ENCODE peak calls at places on chromosomes 3 and 15, in seven cellular contexts. One of them, this sample, is unnamed.

GRCh38 chr3:66598168-66598567 is 97.3 kb upstream of the LRIG1 start:
- DNase-seq in CD8-positive, alpha-beta T cell: no peak
- DNase-seq in HepG2: no peak
- DNase-seq in lower lobe of right lung: no peak
- DNase-seq in PC-9: no peak
- DNase-seq in breast epithelium: no peak
- DNase-seq in ovary: no peak
- DNase-seq in this sample: peak; percentile 44

GRCh38 chr15:78625621-78626280 is 5.0 kb upstream of the CHRNA3 start:
- DNase-seq in CD8-positive, alpha-beta T cell: no peak
- DNase-seq in HepG2: no peak
- DNase-seq in lower lobe of right lung: no peak
- DNase-seq in PC-9: no peak
- DNase-seq in breast epithelium: peak; percentile 14
- DNase-seq in ovary: no peak
- DNase-seq in this sample: no peak

GRCh38 chr15:79661411-79661810 is 229.3 kb downstream of the MINAR1 start:
- DNase-seq in CD8-positive, alpha-beta T cell: no peak
- DNase-seq in HepG2: no peak
- DNase-seq in lower lobe of right lung: no peak
- DNase-seq in PC-9: no peak
- DNase-seq in breast epithelium: no peak
- DNase-seq in ovary: no peak
- DNase-seq in this sample: no peak

GRCh38 chr3:33826688-33827087 is 28.3 kb downstream of the PDCD6IP start:
- DNase-seq in CD8-positive, alpha-beta T cell: no peak
- DNase-seq in HepG2: no peak
- DNase-seq in lower lobe of right lung: no peak
- DNase-seq in PC-9: no peak
- DNase-seq in breast epithelium: no peak
- DNase-seq in ovary: no peak
- DNase-seq in this sample: peak; percentile 25

GRCh38 chr3:53230041-53230621 is 25.7 kb downstream of the TKT start:
- DNase-seq in CD8-positive, alpha-beta T cell: no peak
- DNase-seq in HepG2: no peak
- DNase-seq in lower lobe of right lung: peak; percentile 40
- DNase-seq in PC-9: no peak
- DNase-seq in breast epithelium: no peak
- DNase-seq in ovary: no peak
- DNase-seq in this sample: no peak

GRCh38 chr3:57179580-57180410 is 14.6 kb upstream of the IL17RD start:
- DNase-seq in CD8-positive, alpha-beta T cell: no peak
- DNase-seq in HepG2: peak; percentile 14
- DNase-seq in lower lobe of right lung: no peak
- DNase-seq in PC-9: no peak
- DNase-seq in breast epithelium: no peak
- DNase-seq in ovary: no peak
- DNase-seq in this sample: no peak

GRCh38 chr3:119161240-119161639 is 12.2 kb upstream of the UPK1B start:
- DNase-seq in CD8-positive, alpha-beta T cell: no peak
- DNase-seq in HepG2: no peak
- DNase-seq in lower lobe of right lung: no peak
- DNase-seq in PC-9: peak; percentile 77
- DNase-seq in breast epithelium: no peak
- DNase-seq in ovary: no peak
- DNase-seq in this sample: no peak

GRCh38 chr3:50292159-50292923 is at the start of gene IFRD2:
- DNase-seq in CD8-positive, alpha-beta T cell: peak; percentile 96
- DNase-seq in HepG2: peak; percentile 95
- DNase-seq in lower lobe of right lung: peak; percentile 99
- DNase-seq in PC-9: peak; percentile 90
- DNase-seq in breast epithelium: peak; percentile 96
- DNase-seq in ovary: peak; percentile 95
- DNase-seq in this sample: peak; percentile 90

GRCh38 chr3:155560594-155560993 is 184.3 kb downstream of the PLCH1 start:
- DNase-seq in CD8-positive, alpha-beta T cell: no peak
- DNase-seq in HepG2: no peak
- DNase-seq in lower lobe of right lung: no peak
- DNase-seq in PC-9: no peak
- DNase-seq in breast epithelium: no peak
- DNase-seq in ovary: no peak
- DNase-seq in this sample: no peak

GRCh38 chr3:10378246-10378645 is 57.3 kb upstream of the SEC13 start:
- DNase-seq in CD8-positive, alpha-beta T cell: no peak
- DNase-seq in HepG2: no peak
- DNase-seq in lower lobe of right lung: no peak
- DNase-seq in PC-9: no peak
- DNase-seq in breast epithelium: no peak
- DNase-seq in ovary: no peak
- DNase-seq in this sample: no peak

GRCh38 chr3:10379161-10379560 is 58.2 kb upstream of the SEC13 start:
- DNase-seq in CD8-positive, alpha-beta T cell: no peak
- DNase-seq in HepG2: no peak
- DNase-seq in lower lobe of right lung: no peak
- DNase-seq in PC-9: no peak
- DNase-seq in breast epithelium: no peak
- DNase-seq in ovary: no peak
- DNase-seq in this sample: no peak

GRCh38 chr3:10379961-10380360 is 59.0 kb upstream of the SEC13 start:
- DNase-seq in CD8-positive, alpha-beta T cell: no peak
- DNase-seq in HepG2: no peak
- DNase-seq in lower lobe of right lung: no peak
- DNase-seq in PC-9: no peak
- DNase-seq in breast epithelium: no peak
- DNase-seq in ovary: no peak
- DNase-seq in this sample: no peak

GRCh38 chr3:10377148-10377725 is 56.3 kb upstream of the SEC13 start:
- DNase-seq in CD8-positive, alpha-beta T cell: no peak
- DNase-seq in HepG2: no peak
- DNase-seq in lower lobe of right lung: no peak
- DNase-seq in PC-9: no peak
- DNase-seq in breast epithelium: no peak
- DNase-seq in ovary: no peak
- DNase-seq in this sample: no peak

DNA sequence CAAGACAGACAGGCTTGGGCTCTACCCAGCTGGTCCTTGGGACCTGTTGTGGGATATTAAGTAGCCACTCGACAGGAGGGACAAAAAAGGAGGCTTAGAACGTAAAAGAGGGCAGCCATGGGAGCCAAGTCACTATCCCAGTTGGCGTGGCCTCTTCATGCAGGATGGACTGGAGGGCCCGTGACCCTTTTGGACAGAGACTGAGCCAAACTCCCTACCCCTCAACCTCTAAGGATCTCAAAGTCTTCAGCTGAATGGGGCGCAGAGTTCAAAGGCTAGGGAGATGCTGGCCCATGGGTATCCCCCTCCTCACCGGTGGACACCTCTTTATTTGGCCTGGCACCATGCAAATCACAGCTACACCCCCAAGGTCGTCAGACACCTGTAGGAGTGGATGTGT is 57.8 kb upstream of the SEC13 start:
- DNase-seq in CD8-positive, alpha-beta T cell: no peak
- DNase-seq in HepG2: no peak
- DNase-seq in lower lobe of right lung: no peak
- DNase-seq in PC-9: no peak
- DNase-seq in breast epithelium: no peak
- DNase-seq in ovary: no peak
- DNase-seq in this sample: no peak
- H3K27me3 ChIP-seq in CD8-positive, alpha-beta T cell: no peaks in the 10 kb centered on the region
- H3K27me3 ChIP-seq in HepG2: peaks cover 3% of the 10 kb centered on the region
- H3K27me3 ChIP-seq in lower lobe of right lung: peaks cover 4% of the 10 kb centered on the region
- H3K27me3 ChIP-seq in PC-9: peaks cover 92% of the 10 kb centered on the region
- H3K27me3 ChIP-seq in breast epithelium: no peaks in the 10 kb centered on the region
- H3K27me3 ChIP-seq in ovary: no peaks in the 10 kb centered on the region
- H3K27me3 ChIP-seq in this sample: peaks cover 4% of the 10 kb centered on the region

GRCh38 chr3:120502116-120502515 is 51.3 kb upstream of the FSTL1 start:
- DNase-seq in CD8-positive, alpha-beta T cell: no peak
- DNase-seq in HepG2: no peak
- DNase-seq in lower lobe of right lung: no peak
- DNase-seq in PC-9: no peak
- DNase-seq in breast epithelium: no peak
- DNase-seq in ovary: no peak
- DNase-seq in this sample: no peak

GRCh38 chr3:120506076-120506827 is 55.5 kb upstream of the FSTL1 start:
- DNase-seq in CD8-positive, alpha-beta T cell: no peak
- DNase-seq in HepG2: peak; percentile 7
- DNase-seq in lower lobe of right lung: no peak
- DNase-seq in PC-9: no peak
- DNase-seq in breast epithelium: no peak
- DNase-seq in ovary: no peak
- DNase-seq in this sample: no peak

GRCh38 chr3:120506828-120507774 is 56.3 kb upstream of the FSTL1 start:
- DNase-seq in CD8-positive, alpha-beta T cell: no peak
- DNase-seq in HepG2: peak; percentile 32
- DNase-seq in lower lobe of right lung: no peak
- DNase-seq in PC-9: peak; percentile 47
- DNase-seq in breast epithelium: no peak
- DNase-seq in ovary: no peak
- DNase-seq in this sample: no peak

GRCh38 chr3:120498947-120499346 is 48.2 kb upstream of the FSTL1 start:
- DNase-seq in CD8-positive, alpha-beta T cell: no peak
- DNase-seq in HepG2: no peak
- DNase-seq in lower lobe of right lung: no peak
- DNase-seq in PC-9: peak; percentile 82
- DNase-seq in breast epithelium: no peak
- DNase-seq in ovary: no peak
- DNase-seq in this sample: peak; percentile 99

DNA sequence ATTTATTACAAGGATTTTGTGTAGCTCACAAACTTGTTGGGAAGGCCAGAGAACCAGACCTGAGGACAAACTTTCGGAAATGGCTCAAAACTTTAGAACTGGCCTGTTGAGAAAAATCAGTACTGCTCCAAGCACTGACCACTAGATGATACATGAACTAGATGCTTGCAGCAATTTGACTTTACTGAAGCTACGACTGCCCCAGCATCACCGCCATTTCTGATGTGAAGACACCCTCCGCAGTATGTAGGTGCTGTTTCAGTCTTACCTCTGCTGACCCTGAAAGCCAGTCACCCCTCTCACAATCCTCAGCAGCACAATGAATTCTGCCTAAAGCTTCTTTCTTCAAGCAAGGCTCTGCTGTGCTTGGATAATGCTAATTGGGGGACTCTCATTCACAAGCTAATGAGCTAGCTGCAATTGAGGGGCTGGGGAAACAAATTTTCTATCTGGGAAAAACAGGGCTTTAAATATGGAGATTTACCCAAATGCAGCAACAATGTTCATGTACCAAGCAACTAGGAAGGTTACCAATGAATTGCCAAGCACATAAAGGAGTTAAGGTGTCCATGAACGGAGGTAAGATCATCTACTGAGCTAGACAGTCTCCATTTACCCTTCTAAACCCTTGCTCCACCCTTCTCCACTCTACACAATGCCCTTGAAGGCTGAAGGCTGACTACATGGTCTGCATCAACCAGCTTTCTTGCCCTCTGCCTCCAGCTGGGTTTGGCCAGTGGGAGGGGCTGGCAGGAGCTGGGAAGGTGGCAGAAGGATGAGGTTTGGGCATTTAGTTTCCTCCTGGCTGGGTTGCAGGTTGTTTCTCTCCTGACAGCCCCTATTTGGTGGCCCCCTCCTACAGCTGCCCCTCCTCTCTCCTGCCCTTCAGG is 53.2 kb upstream of the FSTL1 start:
- DNase-seq in CD8-positive, alpha-beta T cell: no peak
- DNase-seq in HepG2: no peak
- DNase-seq in lower lobe of right lung: no peak
- DNase-seq in PC-9: no peak
- DNase-seq in breast epithelium: no peak
- DNase-seq in ovary: no peak
- DNase-seq in this sample: no peak
- TF ChIP-seq CTCF in CD8-positive, alpha-beta T cell: no peak
- TF ChIP-seq CTCF in HepG2: no peak
- TF ChIP-seq CTCF in lower lobe of right lung: no peak
- TF ChIP-seq CTCF in PC-9: no peak
- TF ChIP-seq CTCF in breast epithelium: no peak
- TF ChIP-seq CTCF in ovary: no peak
- TF ChIP-seq CTCF in this sample: no peak

DNA sequence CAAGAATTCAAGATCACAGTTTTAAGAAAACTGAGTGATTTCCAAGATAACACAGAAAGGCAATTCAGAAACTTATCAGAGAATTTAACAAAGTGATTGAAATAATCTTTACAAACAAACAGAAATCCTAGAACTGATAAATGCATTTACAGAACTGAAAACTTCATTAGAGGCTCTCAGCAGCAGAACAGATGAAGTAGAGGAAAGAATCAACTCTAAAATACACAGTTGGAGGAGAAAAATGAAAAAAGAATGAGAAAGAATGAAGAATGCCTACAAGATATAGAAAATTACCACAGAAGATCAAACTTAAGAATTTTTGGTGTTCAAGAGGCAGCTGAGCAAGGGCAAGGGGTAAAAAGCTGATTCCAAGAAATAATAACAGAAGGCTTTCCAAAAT is 168.8 kb downstream of the POLR2M start:
- DNase-seq in CD8-positive, alpha-beta T cell: no peak
- DNase-seq in HepG2: no peak
- DNase-seq in lower lobe of right lung: no peak
- DNase-seq in PC-9: no peak
- DNase-seq in breast epithelium: no peak
- DNase-seq in ovary: no peak
- DNase-seq in this sample: no peak
- H3K27me3 ChIP-seq in CD8-positive, alpha-beta T cell: no peaks in the 10 kb centered on the region
- H3K27me3 ChIP-seq in HepG2: no peaks in the 10 kb centered on the region
- H3K27me3 ChIP-seq in lower lobe of right lung: no peaks in the 10 kb centered on the region
- H3K27me3 ChIP-seq in PC-9: no peaks in the 10 kb centered on the region
- H3K27me3 ChIP-seq in breast epithelium: no peaks in the 10 kb centered on the region
- H3K27me3 ChIP-seq in ovary: no peaks in the 10 kb centered on the region
- H3K27me3 ChIP-seq in this sample: no peaks in the 10 kb centered on the region

GRCh38 chr15:45349671-45350070 is 28.7 kb downstream of the GATM start:
- DNase-seq in CD8-positive, alpha-beta T cell: no peak
- DNase-seq in HepG2: no peak
- DNase-seq in lower lobe of right lung: no peak
- DNase-seq in PC-9: no peak
- DNase-seq in breast epithelium: no peak
- DNase-seq in ovary: no peak
- DNase-seq in this sample: no peak
- TF ChIP-seq CTCF in CD8-positive, alpha-beta T cell: no peak
- TF ChIP-seq CTCF in HepG2: no peak
- TF ChIP-seq CTCF in lower lobe of right lung: no peak
- TF ChIP-seq CTCF in PC-9: no peak
- TF ChIP-seq CTCF in breast epithelium: no peak
- TF ChIP-seq CTCF in ovary: no peak
- TF ChIP-seq CTCF in this sample: no peak

This sample was measured in BJ.